ENCODE peak calls at places on chromosomes 5 and 9, in four cellular contexts. X, P, M and L are unnamed samples.

GRCh38 chr5:150627731-150628545 is 12.5 kb upstream of the SYNPO start:
- DNase-seq in P (no peak), X (no peak), M (no peak), L (no peak)

GRCh38 chr5:178289438-178289837 is 56.8 kb upstream of the PHYKPL start:
- DNase-seq in X (no peak), M (no peak), P (no peak), L (no peak)

GRCh38 chr5:41776435-41776834 is 93.8 kb downstream of the OXCT1 start:
- DNase-seq in P (no peak), M (no peak), X (no peak), L (no peak)

GRCh38 chr5:61051267-61051666 is 106.3 kb downstream of the NDUFAF2 start:
- DNase-seq in P (no peak), M (no peak), X (no peak), L (no peak)

GRCh38 chr9:8855046-8855445 is 1055.5 kb upstream of the DMAC1 start:
- DNase-seq in M (no peak), P (no peak), X (no peak), L (no peak)

GRCh38 chr5:175867587-175868347 is 3.6 kb upstream of the CPLX2 start:
- DNase-seq in P (no peak), M (no peak), X (no peak), L (peak)

GRCh38 chr9:133137451-133138231 is 16.6 kb upstream of the RALGDS start:
- DNase-seq in P (no peak), M (no peak), X (no peak), L (no peak)

GRCh38 chr5:103254921-103255320 is 3.6 kb upstream of the MACIR start:
- DNase-seq in M (no peak), P (no peak), X (no peak), L (no peak)

GRCh38 chr9:81894891-81895290 is 33.3 kb upstream of the SPATA31D4 start:
- DNase-seq in X (no peak), P (no peak), M (no peak), L (no peak)

GRCh38 chr9:123291736-123292135 is 23.4 kb upstream of the STRBP start:
- DNase-seq in M (no peak), X (no peak), P (no peak), L (no peak)

GRCh38 chr9:115985657-115986056 is 167.9 kb upstream of the PAPPA start:
- DNase-seq in P (no peak), X (no peak), M (no peak), L (no peak)

GRCh38 chr5:95620030-95620869 is at the start of gene GPR150:
- DNase-seq in X (peak), P (no peak), M (peak), L (peak)

GRCh38 chr5:10762178-10762775 is 1.2 kb upstream of the DAP start:
- DNase-seq in X (no peak), M (no peak), P (peak), L (no peak)

GRCh38 chr5:167633931-167634341 is 657.5 kb upstream of the WWC1 start:
- DNase-seq in P (no peak), M (no peak), X (no peak), L (no peak)

GRCh38 chr5:150068961-150069618 is 17.3 kb downstream of the CSF1R start:
- DNase-seq in M (no peak), P (no peak), X (no peak), L (no peak)

GRCh38 chr5:173055983-173056782 is at the start of gene CREBRF:
- DNase-seq in P (peak), M (peak), X (peak), L (peak)

GRCh38 chr5:157718529-157718928 is 12.7 kb upstream of the THG1L start:
- DNase-seq in X (no peak), M (no peak), P (peak), L (peak)

GRCh38 chr5:31364881-31365636 is 166.8 kb downstream of the DROSHA start:
- DNase-seq in P (no peak), M (no peak), X (no peak), L (no peak)

GRCh38 chr5:158268286-158268685 is 409.3 kb upstream of the CLINT1 start:
- DNase-seq in X (no peak), P (no peak), M (no peak), L (no peak)

GRCh38 chr9:114227288-114228033 is 72.1 kb downstream of the COL27A1 start:
- DNase-seq in M (no peak), P (no peak), X (no peak), L (no peak)

GRCh38 chr5:80254767-80255424 is 952 bp downstream of the SERINC5 start:
- DNase-seq in X (no peak), P (peak), M (no peak), L (peak)

GRCh38 chr5:68428232-68428811 is 212.8 kb downstream of the PIK3R1 start:
- DNase-seq in M (no peak), P (no peak), X (no peak), L (no peak)

GRCh38 chr5:80761176-80761575 is 106.4 kb upstream of the DHFR start:
- DNase-seq in X (no peak), M (no peak), P (no peak), L (no peak)

GRCh38 chr5:173281910-173282309 is 46.3 kb downstream of the STC2 start:
- DNase-seq in X (no peak), P (no peak), M (no peak), L (no peak)

DNA sequence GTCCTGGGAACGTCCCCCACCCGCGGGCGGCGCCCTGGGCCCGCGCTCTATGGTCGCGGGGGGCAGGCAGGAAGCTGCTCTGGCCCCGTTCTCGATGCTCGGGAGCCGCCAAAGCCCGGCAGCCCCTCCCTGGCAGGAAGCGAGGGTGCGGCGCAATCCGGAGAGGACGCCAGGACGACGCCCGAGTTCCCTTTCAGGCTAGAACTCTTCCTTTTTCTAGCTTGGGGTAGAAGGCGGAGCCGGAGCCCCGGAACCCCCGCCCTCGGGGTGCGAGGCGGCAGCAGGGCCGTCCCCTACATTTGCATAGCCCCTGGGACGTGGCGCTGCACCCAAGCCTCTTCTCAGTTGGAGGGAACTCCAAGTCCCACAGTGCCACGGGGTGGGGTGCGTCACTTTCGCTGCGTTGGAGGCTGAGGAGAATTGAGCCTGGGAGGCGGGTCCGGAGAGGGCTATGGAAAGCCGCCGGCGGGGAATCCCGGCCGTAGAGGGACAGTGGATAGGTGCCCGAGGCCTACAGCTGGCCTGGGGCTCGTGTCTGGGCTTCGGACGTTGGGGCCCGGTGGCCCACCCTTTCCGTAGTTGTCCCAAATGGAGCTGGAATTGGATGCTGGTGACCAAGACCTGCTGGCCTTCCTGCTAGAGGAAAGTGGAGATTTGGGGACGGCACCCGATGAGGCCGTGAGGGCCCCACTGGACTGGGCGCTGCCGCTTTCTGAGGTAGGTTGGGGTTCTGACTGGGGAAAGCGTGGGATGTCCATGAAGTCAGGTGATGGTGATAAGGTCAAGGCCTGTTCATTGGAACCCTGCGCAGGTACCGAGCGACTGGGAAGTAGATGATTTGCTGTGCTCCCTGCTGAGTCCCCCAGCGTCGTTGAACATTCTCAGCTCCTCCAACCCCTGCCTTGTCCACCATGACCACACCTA is at the start of the genes CREB3 and TLN1:
- DNase-seq in P (peak), M (peak), X (peak), L (peak)
- TF ChIP-seq CTCF in P (no peak), M (peak), X (no peak), L (peak)

GRCh38 chr9:112605518-112605917 is 112.4 kb downstream of the INIP start:
- DNase-seq in X (no peak), M (no peak), P (no peak), L (peak)
- H3K4me3 ChIP-seq in X (no peak), M (no peak), P (no peak), L (no peak)

DNA sequence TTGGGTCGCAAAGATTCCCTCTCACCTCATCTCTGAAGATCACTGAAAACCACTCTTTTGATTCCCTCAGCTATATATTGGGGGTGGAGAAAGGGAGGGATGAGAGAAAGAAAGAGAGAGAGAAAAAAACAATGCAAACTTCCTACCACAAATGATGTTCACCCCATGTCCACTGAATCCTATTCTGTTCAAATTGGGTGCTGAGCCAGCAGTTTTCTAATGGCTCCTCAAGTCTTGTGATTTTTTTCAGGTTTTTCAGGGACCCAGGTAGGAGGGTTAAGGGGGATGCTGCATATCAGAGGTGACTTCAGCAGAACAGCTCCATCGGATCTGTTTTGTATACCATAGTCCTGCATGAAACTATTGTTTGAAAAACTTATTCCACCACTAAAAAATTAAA is 95.9 kb downstream of the SH3TC2 start:
- DNase-seq in P (no peak), M (no peak), X (no peak), L (no peak)
- TF ChIP-seq CTCF in P (no peak), M (no peak), X (no peak), L (no peak)

DNA sequence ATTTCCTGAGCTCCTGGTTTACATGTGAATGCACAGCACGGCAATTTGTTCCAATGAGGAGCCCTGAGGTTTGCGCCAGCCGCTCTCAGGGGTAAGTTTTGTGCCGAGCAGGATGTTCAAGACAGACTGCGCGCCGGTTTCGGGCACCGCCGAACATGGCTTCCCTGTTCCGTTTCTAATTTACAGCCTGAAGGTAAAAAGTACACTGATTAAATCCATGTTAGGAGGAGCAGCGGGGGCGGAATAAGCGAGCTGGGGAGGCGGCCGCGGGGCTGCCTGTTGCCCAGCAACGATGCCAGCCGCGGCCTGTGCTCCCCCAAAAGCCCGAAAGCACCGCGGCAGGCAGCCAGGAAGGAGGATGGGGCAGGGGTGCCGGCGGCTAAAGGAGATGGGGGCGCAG is 6.4 kb downstream of the SOWAHA start:
- DNase-seq in X (no peak), M (no peak), P (no peak), L (no peak)
- H3K4me3 ChIP-seq in X (peak), M (peak), P (no peak), L (peak)

DNA sequence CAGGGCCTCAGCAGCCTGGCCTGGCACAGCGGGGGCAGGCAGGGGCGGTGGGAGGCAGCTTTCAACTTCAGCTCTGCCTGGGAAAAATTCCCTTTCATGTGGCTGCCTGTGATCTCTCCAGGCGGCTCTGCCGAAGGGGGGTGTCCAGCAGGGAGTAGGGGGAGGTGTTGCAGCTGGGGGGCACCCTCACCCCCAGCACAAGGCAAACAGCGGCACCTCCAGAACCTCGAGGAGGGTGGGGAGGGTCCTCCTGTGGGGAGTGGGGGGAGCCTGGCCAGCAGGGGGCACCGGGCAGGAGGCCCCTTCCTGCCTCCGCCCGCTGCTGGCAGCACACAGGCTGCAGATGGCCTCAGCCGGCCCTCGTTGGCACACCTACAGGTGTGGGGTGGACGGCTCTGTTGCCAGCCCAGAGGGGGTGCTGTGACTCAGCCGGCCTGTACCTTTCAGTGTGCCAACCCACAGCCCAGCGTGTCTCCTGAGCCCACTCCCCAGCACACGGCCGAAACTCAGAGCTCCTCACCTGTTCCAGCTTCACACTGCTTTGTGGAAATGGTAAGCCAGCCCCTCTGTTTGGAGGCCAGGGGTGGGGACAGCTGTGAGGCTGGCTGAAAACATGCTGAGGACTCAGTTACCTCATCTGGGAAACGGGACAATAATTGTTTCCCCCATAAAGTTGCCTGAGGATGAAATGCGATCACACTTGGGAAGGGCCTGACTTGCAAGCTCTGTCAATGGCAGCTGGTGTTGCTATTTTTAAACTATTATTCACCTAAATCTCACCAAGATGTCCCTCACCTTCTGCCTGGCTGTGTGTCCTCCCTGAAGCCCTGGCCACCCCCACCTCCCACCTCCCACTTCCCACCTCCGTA is 37.0 kb downstream of the CXXC5 start:
- DNase-seq in X (no peak), M (no peak), P (no peak), L (no peak)
- TF ChIP-seq CTCF in X (no peak), M (no peak), P (no peak), L (no peak)

DNA sequence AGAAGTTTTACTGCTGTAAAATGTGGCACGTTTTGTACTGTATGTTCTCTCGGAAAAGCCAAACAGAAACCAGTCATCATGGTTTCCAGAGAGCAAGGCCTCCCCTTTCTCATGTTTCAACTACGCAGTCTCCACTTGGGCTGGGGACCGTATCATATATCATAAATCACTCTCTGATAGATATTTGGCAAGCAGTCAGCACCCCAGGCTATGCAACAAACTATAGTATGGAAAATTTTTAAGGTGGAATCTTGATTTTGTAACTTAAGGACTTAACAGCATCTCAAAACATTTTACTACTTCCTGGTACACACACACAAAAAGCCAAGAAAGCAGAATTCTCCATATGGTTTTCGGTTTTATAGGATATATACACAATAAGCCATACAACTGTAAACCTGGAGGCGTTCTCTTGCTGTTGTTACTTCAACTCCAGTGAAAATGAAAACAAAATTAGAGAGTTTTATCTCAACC is 283.6 kb downstream of the NFIB start:
- DNase-seq in P (peak), M (no peak), X (no peak), L (no peak)
- H3K4me3 ChIP-seq in P (peak), M (no peak), X (no peak), L (no peak)

DNA sequence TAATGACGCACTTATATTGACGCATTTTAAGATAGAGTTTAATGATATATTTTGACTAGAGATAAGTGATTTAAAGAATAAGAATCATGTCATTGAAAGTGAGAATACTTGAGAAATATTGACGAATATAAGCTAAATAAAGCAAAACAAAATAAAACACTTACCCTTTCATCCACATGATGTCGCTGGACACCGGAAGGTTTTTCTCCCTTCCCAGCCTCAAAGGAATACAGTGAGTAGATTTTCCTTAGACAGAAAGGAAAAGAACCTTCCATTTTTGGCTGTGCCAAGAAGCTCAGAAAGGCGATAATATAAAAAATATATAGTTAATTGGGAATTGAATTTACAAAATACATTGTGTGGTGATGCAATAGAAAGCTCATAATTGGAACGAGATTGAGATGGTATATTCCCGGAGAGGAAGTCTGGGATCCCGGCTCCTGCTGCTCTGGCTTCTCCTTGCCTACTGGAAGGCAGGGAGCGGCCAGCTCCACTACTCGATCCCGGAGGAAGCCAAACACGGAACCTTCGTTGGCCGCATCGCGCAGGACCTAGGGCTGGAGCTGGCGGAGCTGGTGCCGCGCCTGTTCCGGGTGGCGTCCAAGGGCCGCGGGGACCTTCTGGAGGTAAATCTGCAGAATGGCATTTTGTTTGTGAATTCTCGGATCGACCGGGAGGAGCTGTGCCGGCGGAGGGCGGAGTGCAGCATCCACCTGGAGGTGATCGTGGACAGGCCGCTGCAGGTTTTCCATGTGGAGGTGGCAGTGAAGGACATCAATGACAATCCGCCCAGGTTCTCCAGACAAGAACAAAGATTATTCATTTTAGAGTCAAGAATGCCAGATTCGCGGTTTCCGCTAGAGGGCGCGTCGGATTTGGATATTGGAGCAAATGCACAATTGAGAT is at the start of gene PCDHA5:
- DNase-seq in M (no peak), X (no peak), P (peak), L (peak)
- TF ChIP-seq CTCF in M (peak), X (no peak), P (peak), L (peak)

DNA sequence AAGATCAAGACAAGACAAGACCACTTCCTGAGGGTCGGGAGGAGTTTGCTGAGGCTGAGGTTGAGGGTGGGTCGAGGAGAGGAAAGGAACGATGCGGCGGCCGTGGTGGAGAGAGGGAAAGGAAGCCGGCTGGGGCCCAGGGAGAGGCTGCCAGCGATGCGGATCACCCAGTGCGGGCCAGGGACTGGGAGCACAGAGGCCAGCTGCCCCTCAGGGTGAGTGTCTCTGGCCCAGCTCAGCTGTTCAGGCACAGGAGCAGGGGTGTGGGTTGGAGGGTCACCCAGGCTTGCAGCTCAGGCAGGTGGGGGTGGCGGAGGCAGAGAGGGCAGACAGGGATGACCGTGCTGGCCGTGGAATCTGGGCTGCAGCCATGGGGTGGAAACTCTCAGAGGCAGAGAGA is 99.5 kb downstream of the FGF18 start:
- DNase-seq in M (no peak), X (no peak), P (no peak), L (no peak)
- H3K4me3 ChIP-seq in M (no peak), X (no peak), P (no peak), L (no peak)

DNA sequence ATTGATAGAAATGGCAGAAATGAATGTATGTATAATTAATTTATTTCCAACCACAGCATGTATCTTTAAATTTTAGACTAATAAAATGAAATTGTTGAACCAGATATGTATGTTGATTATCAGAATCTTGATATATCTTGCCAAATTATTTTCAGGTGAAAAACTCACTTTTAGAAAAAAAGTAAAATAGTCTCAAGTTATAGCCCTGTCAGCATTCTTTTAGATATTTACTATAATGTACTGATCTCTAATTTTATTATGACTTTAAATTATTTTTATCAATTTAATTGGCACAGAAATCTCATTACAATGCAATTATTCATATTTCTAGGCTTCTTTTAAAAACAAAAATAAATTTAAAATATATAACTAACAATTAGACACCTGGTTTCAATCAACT is 1990.4 kb upstream of the CDH6 start:
- DNase-seq in X (no peak), P (no peak), M (no peak), L (no peak)
- TF ChIP-seq CTCF in X (no peak), P (no peak), M (no peak), L (no peak)